ENCODE peak calls at places on chromosomes 7 and 10, in seven cellular contexts. F, W, Y, V, U, S and G are unnamed samples.

GRCh38 chr7:7673240-7673550 is 32.6 kb downstream of the UMAD1 start:
- DNase-seq in F (no peak), W (no peak), Y (no peak), V (no peak), U (no peak), S (no peak), G (no peak)

GRCh38 chr7:101860316-101861222 is 43.1 kb downstream of the CUX1 start:
- DNase-seq in F (no peak), W (no peak), Y (no peak), V (no peak), U (no peak), S (peak), G (no peak)

GRCh38 chr7:117269895-117270294 is 53.0 kb downstream of the WNT2 start:
- DNase-seq in F (no peak), W (no peak), Y (no peak), V (no peak), U (no peak), S (no peak), G (peak)

GRCh38 chr7:141593134-141593533 is 41.9 kb downstream of the AGK start:
- DNase-seq in F (no peak), W (no peak), Y (no peak), V (no peak), U (no peak), S (no peak), G (no peak)

GRCh38 chr10:125079091-125079600 is 81.2 kb downstream of the CTBP2 start:
- DNase-seq in F (no peak), W (no peak), Y (no peak), V (no peak), U (no peak), S (no peak), G (no peak)

GRCh38 chr10:79115302-79115701 is 46.5 kb downstream of the ZMIZ1 start:
- DNase-seq in F (no peak), W (no peak), Y (no peak), V (no peak), U (no peak), S (no peak), G (no peak)

GRCh38 chr10:103613616-103614015 is 120.1 kb downstream of the NEURL1 start:
- DNase-seq in F (no peak), W (no peak), Y (no peak), V (no peak), U (no peak), S (no peak), G (no peak)

GRCh38 chr10:88642254-88642653 is 22.0 kb upstream of the LIPF start:
- DNase-seq in F (no peak), W (no peak), Y (no peak), V (no peak), U (no peak), S (no peak), G (no peak)

GRCh38 chr7:28856656-28857055 is 101.5 kb downstream of the TRIL start:
- DNase-seq in F (no peak), W (no peak), Y (no peak), V (no peak), U (no peak), S (no peak), G (no peak)

GRCh38 chr10:76074659-76075058 is 643.2 kb downstream of the LRMDA start:
- DNase-seq in F (no peak), W (no peak), Y (no peak), V (no peak), U (no peak), S (no peak), G (no peak)

GRCh38 chr10:44569193-44570091 is 184.5 kb upstream of the CXCL12 start:
- DNase-seq in F (no peak), W (no peak), Y (no peak), V (no peak), U (no peak), S (no peak), G (no peak)

GRCh38 chr10:99768430-99769011 is 13.9 kb upstream of the ABCC2 start:
- DNase-seq in F (no peak), W (no peak), Y (no peak), V (no peak), U (no peak), S (no peak), G (no peak)

GRCh38 chr7:43929529-43930457 is 3.6 kb downstream of the UBE2D4 start:
- DNase-seq in F (no peak), W (no peak), Y (no peak), V (no peak), U (no peak), S (no peak), G (no peak)

GRCh38 chr10:86321568-86321967 is 45.0 kb downstream of the GRID1 start:
- DNase-seq in F (no peak), W (no peak), Y (no peak), V (no peak), U (no peak), S (no peak), G (no peak)

GRCh38 chr7:108592633-108593277 is 23.1 kb downstream of the DNAJB9 start:
- DNase-seq in F (no peak), W (no peak), Y (no peak), V (no peak), U (no peak), S (peak), G (peak)

GRCh38 chr10:55410415-55410885 is 609.4 kb upstream of the PCDH15 start:
- DNase-seq in F (no peak), W (no peak), Y (no peak), V (no peak), U (no peak), S (no peak), G (peak)

GRCh38 chr10:114839901-114840300 is 18.3 kb downstream of the FHIP2A start:
- DNase-seq in F (no peak), W (no peak), Y (no peak), V (no peak), U (no peak), S (no peak), G (no peak)

GRCh38 chr10:11320809-11321520 is 290.5 kb downstream of the USP6NL start:
- DNase-seq in F (no peak), W (no peak), Y (no peak), V (no peak), U (no peak), S (no peak), G (no peak)

GRCh38 chr10:69864321-69864720 is 62.6 kb downstream of the COL13A1 start:
- DNase-seq in F (no peak), W (no peak), Y (no peak), V (no peak), U (no peak), S (no peak), G (peak)

GRCh38 chr7:30925913-30926312 is 14.3 kb downstream of the AQP1 start:
- DNase-seq in F (no peak), W (no peak), Y (no peak), V (peak), U (no peak), S (no peak), G (no peak)

GRCh38 chr10:11913184-11913641 is 90.1 kb downstream of the PROSER2 start:
- DNase-seq in F (no peak), W (no peak), Y (no peak), V (no peak), U (no peak), S (no peak), G (no peak)

GRCh38 chr10:420154-421121 is 269.0 kb downstream of the DIP2C start:
- DNase-seq in F (no peak), W (no peak), Y (no peak), V (no peak), U (no peak), S (no peak), G (no peak)

GRCh38 chr10:100882681-100883321 is 30.0 kb upstream of the SLF2 start:
- DNase-seq in F (no peak), W (no peak), Y (no peak), V (no peak), U (no peak), S (no peak), G (no peak)

GRCh38 chr10:60426425-60426824 is 36.8 kb upstream of the ANK3 start:
- DNase-seq in F (no peak), W (no peak), Y (no peak), V (no peak), U (no peak), S (no peak), G (peak)

GRCh38 chr7:55128693-55129394 is 110.0 kb downstream of the EGFR start:
- DNase-seq in F (no peak), W (no peak), Y (no peak), V (no peak), U (no peak), S (no peak), G (no peak)